ENCODE peak calls at places on chromosomes 16 and 17, in eight cellular contexts. One of them, this sample, is unnamed.

GRCh38 chr16:12450381-12450780 is 353.3 kb downstream of the CPPED1 start:
- DNase-seq in psoas muscle: no peak
- DNase-seq in dorsolateral prefrontal cortex: no peak
- DNase-seq in lower lobe of right lung: no peak
- DNase-seq in colonic mucosa: no peak
- DNase-seq in uterus: no peak
- DNase-seq in CD4-positive, alpha-beta memory T cell: no peak
- DNase-seq in Peyer's patch: no peak
- DNase-seq in this sample: no peak

GRCh38 chr17:47242648-47243047 is 11.0 kb upstream of the ITGB3 start:
- DNase-seq in lower lobe of right lung: no peak
- DNase-seq in psoas muscle: no peak
- DNase-seq in colonic mucosa: no peak
- DNase-seq in Peyer's patch: no peak
- DNase-seq in CD4-positive, alpha-beta memory T cell: no peak
- DNase-seq in dorsolateral prefrontal cortex: no peak
- DNase-seq in uterus: no peak
- DNase-seq in this sample: no peak

GRCh38 chr16:4452674-4453073 is 21.8 kb downstream of the NMRAL1 start:
- DNase-seq in colonic mucosa: no peak
- DNase-seq in lower lobe of right lung: no peak
- DNase-seq in CD4-positive, alpha-beta memory T cell: no peak
- DNase-seq in Peyer's patch: no peak
- DNase-seq in uterus: no peak
- DNase-seq in dorsolateral prefrontal cortex: no peak
- DNase-seq in psoas muscle: no peak
- DNase-seq in this sample: no peak

GRCh38 chr17:45923511-45924268 is 29.3 kb downstream of the MAPT start:
- DNase-seq in Peyer's patch: no peak
- DNase-seq in psoas muscle: no peak
- DNase-seq in uterus: no peak
- DNase-seq in dorsolateral prefrontal cortex: no peak
- DNase-seq in CD4-positive, alpha-beta memory T cell: no peak
- DNase-seq in colonic mucosa: no peak
- DNase-seq in lower lobe of right lung: no peak
- DNase-seq in this sample: no peak

GRCh38 chr17:41772218-41772585 is 14.3 kb downstream of the JUP start:
- DNase-seq in CD4-positive, alpha-beta memory T cell: no peak
- DNase-seq in uterus: no peak
- DNase-seq in dorsolateral prefrontal cortex: no peak
- DNase-seq in Peyer's patch: peak
- DNase-seq in colonic mucosa: peak
- DNase-seq in lower lobe of right lung: peak
- DNase-seq in psoas muscle: no peak
- DNase-seq in this sample: no peak

GRCh38 chr16:592518-593306 is 2.8 kb downstream of the RAB40C start:
- DNase-seq in lower lobe of right lung: peak
- DNase-seq in Peyer's patch: peak
- DNase-seq in dorsolateral prefrontal cortex: peak
- DNase-seq in uterus: no peak
- DNase-seq in colonic mucosa: peak
- DNase-seq in psoas muscle: peak
- DNase-seq in CD4-positive, alpha-beta memory T cell: no peak
- DNase-seq in this sample: no peak

GRCh38 chr17:50817142-50817751 is 18.1 kb upstream of the WFIKKN2 start:
- DNase-seq in Peyer's patch: peak
- DNase-seq in CD4-positive, alpha-beta memory T cell: peak
- DNase-seq in dorsolateral prefrontal cortex: no peak
- DNase-seq in colonic mucosa: peak
- DNase-seq in lower lobe of right lung: peak
- DNase-seq in uterus: peak
- DNase-seq in psoas muscle: peak
- DNase-seq in this sample: peak

GRCh38 chr16:2148714-2149629 is 547 bp downstream of the RAB26 start:
- DNase-seq in lower lobe of right lung: no peak
- DNase-seq in CD4-positive, alpha-beta memory T cell: no peak
- DNase-seq in dorsolateral prefrontal cortex: no peak
- DNase-seq in psoas muscle: no peak
- DNase-seq in uterus: no peak
- DNase-seq in colonic mucosa: peak
- DNase-seq in Peyer's patch: no peak
- DNase-seq in this sample: no peak

GRCh38 chr16:4604401-4604800 is 10.3 kb downstream of the UBALD1 start:
- DNase-seq in Peyer's patch: no peak
- DNase-seq in psoas muscle: no peak
- DNase-seq in dorsolateral prefrontal cortex: no peak
- DNase-seq in uterus: no peak
- DNase-seq in colonic mucosa: no peak
- DNase-seq in lower lobe of right lung: no peak
- DNase-seq in CD4-positive, alpha-beta memory T cell: no peak
- DNase-seq in this sample: no peak

GRCh38 chr16:51110618-51111234 is 40.3 kb downstream of the SALL1 start:
- DNase-seq in Peyer's patch: no peak
- DNase-seq in CD4-positive, alpha-beta memory T cell: no peak
- DNase-seq in colonic mucosa: no peak
- DNase-seq in psoas muscle: no peak
- DNase-seq in dorsolateral prefrontal cortex: no peak
- DNase-seq in uterus: no peak
- DNase-seq in lower lobe of right lung: no peak
- DNase-seq in this sample: no peak

GRCh38 chr16:1723450-1724147 is 17.6 kb downstream of the MAPK8IP3 start:
- DNase-seq in psoas muscle: no peak
- DNase-seq in uterus: no peak
- DNase-seq in lower lobe of right lung: no peak
- DNase-seq in colonic mucosa: peak
- DNase-seq in dorsolateral prefrontal cortex: peak
- DNase-seq in Peyer's patch: no peak
- DNase-seq in CD4-positive, alpha-beta memory T cell: peak
- DNase-seq in this sample: no peak

GRCh38 chr17:34307110-34307509 is 12.1 kb upstream of the CCL8 start:
- DNase-seq in Peyer's patch: no peak
- DNase-seq in colonic mucosa: no peak
- DNase-seq in psoas muscle: peak
- DNase-seq in uterus: peak
- DNase-seq in CD4-positive, alpha-beta memory T cell: no peak
- DNase-seq in lower lobe of right lung: no peak
- DNase-seq in dorsolateral prefrontal cortex: no peak
- DNase-seq in this sample: no peak

GRCh38 chr17:45043268-45043681 is 8.2 kb downstream of the DCAKD start:
- DNase-seq in uterus: no peak
- DNase-seq in CD4-positive, alpha-beta memory T cell: no peak
- DNase-seq in psoas muscle: no peak
- DNase-seq in Peyer's patch: no peak
- DNase-seq in lower lobe of right lung: peak
- DNase-seq in dorsolateral prefrontal cortex: no peak
- DNase-seq in colonic mucosa: no peak
- DNase-seq in this sample: no peak

GRCh38 chr16:83137326-83137770 is 510.6 kb downstream of the CDH13 start:
- DNase-seq in colonic mucosa: peak
- DNase-seq in lower lobe of right lung: no peak
- DNase-seq in uterus: peak
- DNase-seq in Peyer's patch: no peak
- DNase-seq in psoas muscle: no peak
- DNase-seq in dorsolateral prefrontal cortex: no peak
- DNase-seq in CD4-positive, alpha-beta memory T cell: peak
- DNase-seq in this sample: no peak

GRCh38 chr16:11916524-11917285 is 949 bp upstream of the GSPT1 start:
- DNase-seq in Peyer's patch: no peak
- DNase-seq in uterus: no peak
- DNase-seq in dorsolateral prefrontal cortex: peak
- DNase-seq in CD4-positive, alpha-beta memory T cell: no peak
- DNase-seq in psoas muscle: no peak
- DNase-seq in colonic mucosa: peak
- DNase-seq in lower lobe of right lung: no peak
- DNase-seq in this sample: no peak

GRCh38 chr16:11328172-11329079 is 16.8 kb upstream of the RMI2 start:
- DNase-seq in lower lobe of right lung: peak
- DNase-seq in Peyer's patch: no peak
- DNase-seq in dorsolateral prefrontal cortex: peak
- DNase-seq in CD4-positive, alpha-beta memory T cell: peak
- DNase-seq in psoas muscle: peak
- DNase-seq in uterus: peak
- DNase-seq in colonic mucosa: peak
- DNase-seq in this sample: peak

GRCh38 chr17:980406-981291 is 1.1 kb upstream of the NXN start:
- DNase-seq in uterus: peak
- DNase-seq in psoas muscle: peak
- DNase-seq in lower lobe of right lung: peak
- DNase-seq in CD4-positive, alpha-beta memory T cell: peak
- DNase-seq in dorsolateral prefrontal cortex: peak
- DNase-seq in Peyer's patch: peak
- DNase-seq in colonic mucosa: peak
- DNase-seq in this sample: peak

GRCh38 chr16:31147574-31147973 is 2.3 kb downstream of the PRSS36 start:
- DNase-seq in dorsolateral prefrontal cortex: no peak
- DNase-seq in Peyer's patch: no peak
- DNase-seq in uterus: no peak
- DNase-seq in colonic mucosa: no peak
- DNase-seq in lower lobe of right lung: no peak
- DNase-seq in psoas muscle: no peak
- DNase-seq in CD4-positive, alpha-beta memory T cell: no peak
- DNase-seq in this sample: no peak

GRCh38 chr17:68319420-68320162 is 28.3 kb downstream of the ARSG start:
- DNase-seq in Peyer's patch: no peak
- DNase-seq in lower lobe of right lung: no peak
- DNase-seq in CD4-positive, alpha-beta memory T cell: no peak
- DNase-seq in psoas muscle: peak
- DNase-seq in dorsolateral prefrontal cortex: no peak
- DNase-seq in uterus: no peak
- DNase-seq in colonic mucosa: no peak
- DNase-seq in this sample: no peak
- H3K27ac ChIP-seq in Peyer's patch: no peak
- H3K27ac ChIP-seq in lower lobe of right lung: no peak
- H3K27ac ChIP-seq in CD4-positive, alpha-beta memory T cell: no peak
- H3K27ac ChIP-seq in psoas muscle: peak
- H3K27ac ChIP-seq in dorsolateral prefrontal cortex: no peak
- H3K27ac ChIP-seq in uterus: no peak
- H3K27ac ChIP-seq in colonic mucosa: no peak
- H3K27ac ChIP-seq in this sample: no peak

GRCh38 chr17:42979511-42980273 is at the start of gene PTGES3L:
- DNase-seq in dorsolateral prefrontal cortex: peak
- DNase-seq in CD4-positive, alpha-beta memory T cell: no peak
- DNase-seq in Peyer's patch: peak
- DNase-seq in psoas muscle: peak
- DNase-seq in uterus: peak
- DNase-seq in colonic mucosa: peak
- DNase-seq in lower lobe of right lung: peak
- DNase-seq in this sample: peak
- H3K27ac ChIP-seq in dorsolateral prefrontal cortex: peak
- H3K27ac ChIP-seq in CD4-positive, alpha-beta memory T cell: peak
- H3K27ac ChIP-seq in Peyer's patch: peak
- H3K27ac ChIP-seq in psoas muscle: peak
- H3K27ac ChIP-seq in uterus: peak
- H3K27ac ChIP-seq in colonic mucosa: peak
- H3K27ac ChIP-seq in lower lobe of right lung: peak
- H3K27ac ChIP-seq in this sample: peak

DNA sequence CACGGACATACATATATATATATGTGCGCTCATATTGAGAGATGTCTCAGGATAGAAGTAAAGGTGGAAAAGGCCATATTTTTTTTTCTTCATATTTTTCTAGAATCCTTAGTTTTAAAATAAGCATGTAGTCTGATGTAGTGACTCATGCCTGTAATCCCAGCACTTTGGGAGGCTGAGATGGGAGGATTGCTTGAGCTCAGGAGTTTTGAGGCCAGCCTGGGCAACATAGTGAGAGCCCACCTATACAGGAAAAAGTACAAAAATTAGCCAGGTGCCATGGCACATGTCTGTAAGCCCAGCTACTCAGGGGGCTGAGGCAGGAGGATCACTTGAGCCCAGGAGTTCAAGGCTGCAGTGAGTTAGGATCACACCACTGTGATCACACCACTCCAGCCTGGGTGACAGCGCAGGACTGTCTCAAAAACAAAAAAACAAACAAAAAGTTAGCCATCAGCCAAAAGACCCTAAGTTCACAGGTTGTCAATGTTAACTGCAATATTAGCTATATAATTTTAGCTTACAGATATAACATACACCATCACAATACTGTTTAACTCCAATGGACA is 10.4 kb downstream of the ZNF652 start:
- DNase-seq in colonic mucosa: no peak
- DNase-seq in Peyer's patch: no peak
- DNase-seq in psoas muscle: no peak
- DNase-seq in uterus: no peak
- DNase-seq in lower lobe of right lung: no peak
- DNase-seq in dorsolateral prefrontal cortex: no peak
- DNase-seq in CD4-positive, alpha-beta memory T cell: no peak
- DNase-seq in this sample: no peak
- H3K27ac ChIP-seq in colonic mucosa: no peak
- H3K27ac ChIP-seq in Peyer's patch: no peak
- H3K27ac ChIP-seq in psoas muscle: no peak
- H3K27ac ChIP-seq in uterus: no peak
- H3K27ac ChIP-seq in lower lobe of right lung: no peak
- H3K27ac ChIP-seq in dorsolateral prefrontal cortex: no peak
- H3K27ac ChIP-seq in CD4-positive, alpha-beta memory T cell: no peak
- H3K27ac ChIP-seq in this sample: no peak

DNA sequence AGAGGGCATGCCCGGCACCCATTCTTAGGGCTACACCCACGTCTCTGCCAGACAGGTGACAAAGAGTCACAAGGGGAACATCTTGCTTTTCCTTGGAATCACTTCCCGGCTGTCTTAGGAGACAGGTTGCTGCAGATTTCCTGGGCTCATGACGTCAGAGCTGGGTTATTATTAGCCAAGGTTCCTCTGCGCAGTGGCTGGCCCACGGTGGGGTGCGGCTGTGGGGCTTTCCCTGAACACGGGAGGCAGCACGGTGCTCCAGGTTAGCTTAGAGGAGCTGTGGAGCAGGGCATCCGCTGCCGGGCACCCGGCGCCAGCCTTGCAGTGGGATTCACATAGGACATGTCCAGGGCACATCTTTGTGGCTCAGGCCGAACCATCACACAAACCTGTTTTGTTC is 118.0 kb upstream of the PLCG2 start:
- DNase-seq in psoas muscle: no peak
- DNase-seq in CD4-positive, alpha-beta memory T cell: no peak
- DNase-seq in dorsolateral prefrontal cortex: peak
- DNase-seq in Peyer's patch: no peak
- DNase-seq in colonic mucosa: no peak
- DNase-seq in uterus: no peak
- DNase-seq in lower lobe of right lung: no peak
- DNase-seq in this sample: no peak
- H3K27ac ChIP-seq in psoas muscle: no peak
- H3K27ac ChIP-seq in CD4-positive, alpha-beta memory T cell: no peak
- H3K27ac ChIP-seq in dorsolateral prefrontal cortex: peak
- H3K27ac ChIP-seq in Peyer's patch: no peak
- H3K27ac ChIP-seq in colonic mucosa: no peak
- H3K27ac ChIP-seq in uterus: no peak
- H3K27ac ChIP-seq in lower lobe of right lung: no peak
- H3K27ac ChIP-seq in this sample: no peak

GRCh38 chr17:40556884-40557414 is 8.3 kb downstream of the CCR7 start:
- DNase-seq in dorsolateral prefrontal cortex: peak
- DNase-seq in psoas muscle: peak
- DNase-seq in Peyer's patch: peak
- DNase-seq in colonic mucosa: peak
- DNase-seq in uterus: peak
- DNase-seq in CD4-positive, alpha-beta memory T cell: no peak
- DNase-seq in lower lobe of right lung: no peak
- DNase-seq in this sample: no peak
- H3K27ac ChIP-seq in dorsolateral prefrontal cortex: peak
- H3K27ac ChIP-seq in psoas muscle: peak
- H3K27ac ChIP-seq in Peyer's patch: peak
- H3K27ac ChIP-seq in colonic mucosa: peak
- H3K27ac ChIP-seq in uterus: peak
- H3K27ac ChIP-seq in CD4-positive, alpha-beta memory T cell: peak
- H3K27ac ChIP-seq in lower lobe of right lung: peak
- H3K27ac ChIP-seq in this sample: no peak

This sample was measured in CD8-positive, alpha-beta memory T cell.